ENCODE peak calls at places on chromosomes 12 and 14, in nine cellular contexts. One of them, this sample, is unnamed.

GRCh38 chr12:93571854-93572711 is at the start of gene SOCS2:
- DNase-seq in breast epithelium: no peak
- DNase-seq in endothelial cell of umbilical vein: peak; percentile 8
- DNase-seq in uterus: peak; percentile 51
- DNase-seq in stomach: peak; percentile 31
- DNase-seq in sigmoid colon: peak; percentile 80
- DNase-seq in adrenal gland: peak; percentile 60
- DNase-seq in K562: peak; percentile 59
- DNase-seq in IMR-90: peak; percentile 21
- DNase-seq in this sample: peak; percentile 23

GRCh38 chr14:104098272-104099095 is 13.0 kb downstream of the ASPG start:
- DNase-seq in breast epithelium: no peak
- DNase-seq in endothelial cell of umbilical vein: no peak
- DNase-seq in uterus: no peak
- DNase-seq in stomach: no peak
- DNase-seq in sigmoid colon: no peak
- DNase-seq in adrenal gland: no peak
- DNase-seq in K562: no peak
- DNase-seq in IMR-90: no peak
- DNase-seq in this sample: no peak

GRCh38 chr14:52227559-52228222 is 39.8 kb upstream of the PTGDR start:
- DNase-seq in breast epithelium: no peak
- DNase-seq in endothelial cell of umbilical vein: no peak
- DNase-seq in uterus: no peak
- DNase-seq in stomach: no peak
- DNase-seq in sigmoid colon: no peak
- DNase-seq in adrenal gland: no peak
- DNase-seq in K562: no peak
- DNase-seq in IMR-90: no peak
- DNase-seq in this sample: no peak

GRCh38 chr14:96072076-96072475 is 32.9 kb downstream of the C14orf132 start:
- DNase-seq in breast epithelium: no peak
- DNase-seq in endothelial cell of umbilical vein: no peak
- DNase-seq in uterus: no peak
- DNase-seq in stomach: no peak
- DNase-seq in sigmoid colon: no peak
- DNase-seq in adrenal gland: no peak
- DNase-seq in K562: no peak
- DNase-seq in IMR-90: no peak
- DNase-seq in this sample: no peak

GRCh38 chr14:34470319-34470718 is 8.3 kb upstream of the SPTSSA start:
- DNase-seq in breast epithelium: no peak
- DNase-seq in endothelial cell of umbilical vein: no peak
- DNase-seq in uterus: no peak
- DNase-seq in stomach: no peak
- DNase-seq in sigmoid colon: no peak
- DNase-seq in adrenal gland: no peak
- DNase-seq in K562: no peak
- DNase-seq in IMR-90: no peak
- DNase-seq in this sample: no peak

GRCh38 chr12:53575502-53576264 is 50.5 kb downstream of the ATF7 start:
- DNase-seq in breast epithelium: no peak
- DNase-seq in endothelial cell of umbilical vein: no peak
- DNase-seq in uterus: no peak
- DNase-seq in stomach: no peak
- DNase-seq in sigmoid colon: no peak
- DNase-seq in adrenal gland: no peak
- DNase-seq in K562: peak; percentile 30
- DNase-seq in IMR-90: peak; percentile 83
- DNase-seq in this sample: peak; percentile 28

GRCh38 chr12:71315328-71315960 is 124.2 kb upstream of the LGR5 start:
- DNase-seq in breast epithelium: no peak
- DNase-seq in endothelial cell of umbilical vein: no peak
- DNase-seq in uterus: no peak
- DNase-seq in stomach: peak; percentile 25
- DNase-seq in sigmoid colon: no peak
- DNase-seq in adrenal gland: no peak
- DNase-seq in K562: no peak
- DNase-seq in IMR-90: no peak
- DNase-seq in this sample: no peak

GRCh38 chr14:37985826-37986470 is 221.8 kb upstream of the SSTR1 start:
- DNase-seq in breast epithelium: no peak
- DNase-seq in endothelial cell of umbilical vein: peak; percentile 67
- DNase-seq in uterus: no peak
- DNase-seq in stomach: peak; percentile 44
- DNase-seq in sigmoid colon: no peak
- DNase-seq in adrenal gland: peak; percentile 54
- DNase-seq in K562: peak; percentile 7
- DNase-seq in IMR-90: peak; percentile 65
- DNase-seq in this sample: no peak

GRCh38 chr12:460301-461230 is 827 bp downstream of the B4GALNT3 start:
- DNase-seq in breast epithelium: no peak
- DNase-seq in endothelial cell of umbilical vein: no peak
- DNase-seq in uterus: peak; percentile 35
- DNase-seq in stomach: no peak
- DNase-seq in sigmoid colon: no peak
- DNase-seq in adrenal gland: peak; percentile 46
- DNase-seq in K562: peak; percentile 31
- DNase-seq in IMR-90: no peak
- DNase-seq in this sample: no peak

GRCh38 chr14:94320243-94320642 is 2.9 kb downstream of the SERPINA6 start:
- DNase-seq in breast epithelium: no peak
- DNase-seq in endothelial cell of umbilical vein: no peak
- DNase-seq in uterus: no peak
- DNase-seq in stomach: no peak
- DNase-seq in sigmoid colon: no peak
- DNase-seq in adrenal gland: no peak
- DNase-seq in K562: no peak
- DNase-seq in IMR-90: no peak
- DNase-seq in this sample: no peak

GRCh38 chr14:21092147-21093011 is 6.1 kb downstream of the ZNF219 start:
- DNase-seq in breast epithelium: peak; percentile 71
- DNase-seq in endothelial cell of umbilical vein: peak; percentile 68
- DNase-seq in uterus: peak; percentile 87
- DNase-seq in stomach: peak; percentile 90
- DNase-seq in sigmoid colon: peak; percentile 91
- DNase-seq in adrenal gland: peak; percentile 92
- DNase-seq in K562: peak; percentile 72
- DNase-seq in IMR-90: peak; percentile 67
- DNase-seq in this sample: peak; percentile 71

GRCh38 chr12:50597200-50598195 is 92.7 kb downstream of the DIP2B start:
- DNase-seq in breast epithelium: no peak
- DNase-seq in endothelial cell of umbilical vein: peak; percentile 80
- DNase-seq in uterus: peak; percentile 24
- DNase-seq in stomach: peak; percentile 39
- DNase-seq in sigmoid colon: no peak
- DNase-seq in adrenal gland: no peak
- DNase-seq in K562: no peak
- DNase-seq in IMR-90: peak; percentile 93
- DNase-seq in this sample: peak; percentile 82

GRCh38 chr12:125470838-125471775 is 405.9 kb downstream of the AACS start:
- DNase-seq in breast epithelium: no peak
- DNase-seq in endothelial cell of umbilical vein: no peak
- DNase-seq in uterus: no peak
- DNase-seq in stomach: no peak
- DNase-seq in sigmoid colon: no peak
- DNase-seq in adrenal gland: no peak
- DNase-seq in K562: no peak
- DNase-seq in IMR-90: no peak
- DNase-seq in this sample: no peak

GRCh38 chr14:33642641-33643342 is 308.1 kb downstream of the EGLN3 start:
- DNase-seq in breast epithelium: no peak
- DNase-seq in endothelial cell of umbilical vein: no peak
- DNase-seq in uterus: no peak
- DNase-seq in stomach: no peak
- DNase-seq in sigmoid colon: no peak
- DNase-seq in adrenal gland: no peak
- DNase-seq in K562: no peak
- DNase-seq in IMR-90: no peak
- DNase-seq in this sample: no peak

GRCh38 chr14:55103005-55103640 is 25.9 kb upstream of the LGALS3 start:
- DNase-seq in breast epithelium: peak; percentile 96
- DNase-seq in endothelial cell of umbilical vein: peak; percentile 86
- DNase-seq in uterus: peak; percentile 89
- DNase-seq in stomach: peak; percentile 84
- DNase-seq in sigmoid colon: peak; percentile 94
- DNase-seq in adrenal gland: peak; percentile 75
- DNase-seq in K562: peak; percentile 78
- DNase-seq in IMR-90: peak; percentile 95
- DNase-seq in this sample: peak; percentile 63
- TF ChIP-seq POLR2A in breast epithelium: peak; percentile 35
- TF ChIP-seq POLR2A in endothelial cell of umbilical vein: peak; percentile 30
- TF ChIP-seq POLR2A in uterus: peak; percentile 34
- TF ChIP-seq POLR2A in stomach: no peak
- TF ChIP-seq POLR2A in sigmoid colon: peak; percentile 36
- TF ChIP-seq POLR2A in adrenal gland: no peak
- TF ChIP-seq POLR2A in K562: peak; percentile 70
- TF ChIP-seq POLR2A in IMR-90: no peak
- TF ChIP-seq POLR2A in this sample: no peak

DNA sequence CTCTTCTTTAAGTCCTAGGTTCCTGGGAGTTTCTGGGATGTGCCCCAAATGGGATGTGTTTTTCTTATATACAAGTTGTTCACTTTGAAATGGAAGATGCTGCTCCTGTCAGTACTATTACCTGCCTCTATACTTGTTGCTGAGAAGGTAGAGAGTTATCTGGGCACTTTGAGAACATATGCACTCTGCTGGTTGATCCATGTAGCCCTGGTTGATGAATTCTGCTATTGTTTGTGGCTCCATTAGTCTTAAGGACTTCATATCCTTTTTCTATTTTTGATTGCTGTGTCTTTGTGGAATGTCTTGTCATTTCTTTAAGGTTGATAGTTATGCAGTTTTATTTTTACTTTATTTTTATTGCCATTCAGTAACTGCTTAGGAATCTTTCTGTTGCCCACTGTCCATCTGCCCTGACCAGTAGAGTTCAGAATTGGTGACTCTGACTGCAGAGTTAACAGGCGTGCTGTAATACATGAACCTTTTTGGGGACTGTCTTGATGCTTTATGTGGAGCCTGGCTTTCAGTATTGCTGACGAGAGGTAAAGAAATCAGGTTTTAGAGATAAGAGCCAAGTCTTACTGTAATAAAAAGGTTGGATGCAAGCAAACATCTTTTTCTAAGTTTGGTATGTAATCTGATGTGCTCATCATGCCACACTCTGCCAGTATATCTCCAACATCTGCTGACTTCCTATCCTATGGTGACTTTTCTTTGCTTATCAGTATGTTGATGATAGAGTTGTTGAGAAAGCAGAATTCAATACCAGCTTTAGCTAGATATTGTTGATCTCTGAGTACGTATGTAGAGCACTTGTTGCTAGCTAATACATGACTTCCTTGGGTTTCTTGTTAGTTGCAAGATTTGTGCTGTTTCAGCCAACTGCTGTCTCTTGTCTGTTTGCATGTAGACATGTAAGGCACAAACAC is 1.6 kb downstream of the GMPR2 start:
- DNase-seq in breast epithelium: no peak
- DNase-seq in endothelial cell of umbilical vein: no peak
- DNase-seq in uterus: no peak
- DNase-seq in stomach: no peak
- DNase-seq in sigmoid colon: no peak
- DNase-seq in adrenal gland: no peak
- DNase-seq in K562: no peak
- DNase-seq in IMR-90: no peak
- DNase-seq in this sample: no peak
- TF ChIP-seq POLR2A in breast epithelium: no peak
- TF ChIP-seq POLR2A in endothelial cell of umbilical vein: no peak
- TF ChIP-seq POLR2A in uterus: no peak
- TF ChIP-seq POLR2A in stomach: no peak
- TF ChIP-seq POLR2A in sigmoid colon: no peak
- TF ChIP-seq POLR2A in adrenal gland: no peak
- TF ChIP-seq POLR2A in K562: no peak
- TF ChIP-seq POLR2A in IMR-90: no peak
- TF ChIP-seq POLR2A in this sample: no peak

GRCh38 chr12:107684990-107685359 is 624 bp upstream of the PWP1 start:
- DNase-seq in breast epithelium: no peak
- DNase-seq in endothelial cell of umbilical vein: no peak
- DNase-seq in uterus: no peak
- DNase-seq in stomach: no peak
- DNase-seq in sigmoid colon: no peak
- DNase-seq in adrenal gland: no peak
- DNase-seq in K562: peak; percentile 37
- DNase-seq in IMR-90: peak; percentile 35
- DNase-seq in this sample: no peak
- TF ChIP-seq POLR2A in breast epithelium: no peak
- TF ChIP-seq POLR2A in endothelial cell of umbilical vein: no peak
- TF ChIP-seq POLR2A in uterus: no peak
- TF ChIP-seq POLR2A in stomach: no peak
- TF ChIP-seq POLR2A in sigmoid colon: no peak
- TF ChIP-seq POLR2A in adrenal gland: no peak
- TF ChIP-seq POLR2A in K562: no peak
- TF ChIP-seq POLR2A in IMR-90: no peak
- TF ChIP-seq POLR2A in this sample: no peak

GRCh38 chr12:24948816-24949722 is at the start of gene BCAT1:
- DNase-seq in breast epithelium: no peak
- DNase-seq in endothelial cell of umbilical vein: peak; percentile 88
- DNase-seq in uterus: peak; percentile 74
- DNase-seq in stomach: peak; percentile 64
- DNase-seq in sigmoid colon: peak; percentile 86
- DNase-seq in adrenal gland: peak; percentile 60
- DNase-seq in K562: peak; percentile 75
- DNase-seq in IMR-90: peak; percentile 88
- DNase-seq in this sample: peak; percentile 68

GRCh38 chr12:24947541-24948451 is 1.1 kb downstream of the BCAT1 start:
- DNase-seq in breast epithelium: no peak
- DNase-seq in endothelial cell of umbilical vein: peak; percentile 70
- DNase-seq in uterus: no peak
- DNase-seq in stomach: no peak
- DNase-seq in sigmoid colon: no peak
- DNase-seq in adrenal gland: no peak
- DNase-seq in K562: no peak
- DNase-seq in IMR-90: no peak
- DNase-seq in this sample: no peak

GRCh38 chr12:24950231-24950834 is 1.4 kb upstream of the BCAT1 start:
- DNase-seq in breast epithelium: no peak
- DNase-seq in endothelial cell of umbilical vein: no peak
- DNase-seq in uterus: no peak
- DNase-seq in stomach: no peak
- DNase-seq in sigmoid colon: no peak
- DNase-seq in adrenal gland: no peak
- DNase-seq in K562: no peak
- DNase-seq in IMR-90: no peak
- DNase-seq in this sample: no peak

GRCh38 chr12:24945822-24946221 is 3.1 kb downstream of the BCAT1 start:
- DNase-seq in breast epithelium: no peak
- DNase-seq in endothelial cell of umbilical vein: peak; percentile 26
- DNase-seq in uterus: no peak
- DNase-seq in stomach: no peak
- DNase-seq in sigmoid colon: no peak
- DNase-seq in adrenal gland: no peak
- DNase-seq in K562: no peak
- DNase-seq in IMR-90: no peak
- DNase-seq in this sample: no peak

DNA sequence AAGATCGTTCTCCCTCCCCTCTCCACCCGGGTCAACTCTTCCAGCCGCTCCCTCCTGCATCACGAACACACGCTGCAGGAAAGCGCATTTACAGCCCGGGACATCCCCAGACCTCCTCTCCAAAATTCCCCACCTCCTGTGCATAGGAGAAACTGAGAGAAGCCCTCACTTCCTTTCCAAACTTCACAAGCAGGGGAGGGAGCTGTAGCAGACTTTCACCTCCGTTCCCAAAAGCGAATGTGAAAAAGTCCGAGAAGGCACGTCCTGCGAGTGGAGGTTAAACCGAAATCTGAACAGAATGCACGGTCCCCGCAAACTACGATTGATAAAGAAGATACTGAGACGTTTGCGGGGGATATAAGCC is 467 bp downstream of the BCAT1 start:
- DNase-seq in breast epithelium: no peak
- DNase-seq in endothelial cell of umbilical vein: no peak
- DNase-seq in uterus: peak; percentile 19
- DNase-seq in stomach: no peak
- DNase-seq in sigmoid colon: no peak
- DNase-seq in adrenal gland: no peak
- DNase-seq in K562: peak; percentile 33
- DNase-seq in IMR-90: peak; percentile 54
- DNase-seq in this sample: peak; percentile 8
- TF ChIP-seq POLR2A in breast epithelium: no peak
- TF ChIP-seq POLR2A in endothelial cell of umbilical vein: no peak
- TF ChIP-seq POLR2A in uterus: no peak
- TF ChIP-seq POLR2A in stomach: no peak
- TF ChIP-seq POLR2A in sigmoid colon: no peak
- TF ChIP-seq POLR2A in adrenal gland: no peak
- TF ChIP-seq POLR2A in K562: no peak
- TF ChIP-seq POLR2A in IMR-90: no peak
- TF ChIP-seq POLR2A in this sample: no peak